ENCODE peak calls at places on chromosomes 7 and 10, in ten cellular contexts. One of them, this sample, is unnamed.

GRCh38 chr7:104894998-104895850 is 118.8 kb upstream of the KMT2E start:
- DNase-seq in WTC11: no peak
- DNase-seq in tibial artery: no peak
- DNase-seq in glutamatergic neuron: no peak
- DNase-seq in HFF-Myc: no peak
- DNase-seq in GM13977: no peak
- DNase-seq in heart right ventricle: no peak
- DNase-seq in osteocyte: no peak
- DNase-seq in B cell: no peak
- DNase-seq in breast epithelium: no peak
- DNase-seq in this sample: no peak

GRCh38 chr10:115163129-115163528 is 70.0 kb downstream of the ATRNL1 start:
- DNase-seq in WTC11: no peak
- DNase-seq in tibial artery: no peak
- DNase-seq in glutamatergic neuron: no peak
- DNase-seq in HFF-Myc: no peak
- DNase-seq in GM13977: no peak
- DNase-seq in heart right ventricle: no peak
- DNase-seq in osteocyte: no peak
- DNase-seq in B cell: no peak
- DNase-seq in breast epithelium: no peak
- DNase-seq in this sample: no peak

GRCh38 chr10:33749042-33749441 is 414.6 kb upstream of the NRP1 start:
- DNase-seq in WTC11: no peak
- DNase-seq in tibial artery: no peak
- DNase-seq in glutamatergic neuron: no peak
- DNase-seq in HFF-Myc: no peak
- DNase-seq in GM13977: no peak
- DNase-seq in heart right ventricle: no peak
- DNase-seq in osteocyte: no peak
- DNase-seq in B cell: no peak
- DNase-seq in breast epithelium: no peak
- DNase-seq in this sample: no peak

GRCh38 chr10:103499881-103500280 is 6.4 kb downstream of the NEURL1 start:
- DNase-seq in WTC11: no peak
- DNase-seq in tibial artery: no peak
- DNase-seq in glutamatergic neuron: no peak
- DNase-seq in HFF-Myc: no peak
- DNase-seq in GM13977: no peak
- DNase-seq in heart right ventricle: no peak
- DNase-seq in osteocyte: no peak
- DNase-seq in B cell: no peak
- DNase-seq in breast epithelium: no peak
- DNase-seq in this sample: no peak

GRCh38 chr10:96967847-96968246 is 135.7 kb downstream of the LCOR start:
- DNase-seq in WTC11: no peak
- DNase-seq in tibial artery: no peak
- DNase-seq in glutamatergic neuron: no peak
- DNase-seq in HFF-Myc: no peak
- DNase-seq in GM13977: no peak
- DNase-seq in heart right ventricle: no peak
- DNase-seq in osteocyte: no peak
- DNase-seq in B cell: no peak
- DNase-seq in breast epithelium: no peak
- DNase-seq in this sample: no peak

GRCh38 chr7:111835066-111835465 is 272.8 kb upstream of the IMMP2L start:
- DNase-seq in WTC11: no peak
- DNase-seq in tibial artery: no peak
- DNase-seq in glutamatergic neuron: no peak
- DNase-seq in HFF-Myc: peak; percentile 76
- DNase-seq in GM13977: no peak
- DNase-seq in heart right ventricle: no peak
- DNase-seq in osteocyte: no peak
- DNase-seq in B cell: no peak
- DNase-seq in breast epithelium: no peak
- DNase-seq in this sample: no peak

GRCh38 chr7:31335889-31336201 is 4.7 kb downstream of the NEUROD6 start:
- DNase-seq in WTC11: no peak
- DNase-seq in tibial artery: no peak
- DNase-seq in glutamatergic neuron: no peak
- DNase-seq in HFF-Myc: no peak
- DNase-seq in GM13977: no peak
- DNase-seq in heart right ventricle: no peak
- DNase-seq in osteocyte: no peak
- DNase-seq in B cell: no peak
- DNase-seq in breast epithelium: no peak
- DNase-seq in this sample: no peak

GRCh38 chr10:100984670-100985177 is 2.6 kb downstream of the MRPL43 start:
- DNase-seq in WTC11: no peak
- DNase-seq in tibial artery: no peak
- DNase-seq in glutamatergic neuron: no peak
- DNase-seq in HFF-Myc: no peak
- DNase-seq in GM13977: no peak
- DNase-seq in heart right ventricle: no peak
- DNase-seq in osteocyte: no peak
- DNase-seq in B cell: no peak
- DNase-seq in breast epithelium: no peak
- DNase-seq in this sample: no peak

DNA sequence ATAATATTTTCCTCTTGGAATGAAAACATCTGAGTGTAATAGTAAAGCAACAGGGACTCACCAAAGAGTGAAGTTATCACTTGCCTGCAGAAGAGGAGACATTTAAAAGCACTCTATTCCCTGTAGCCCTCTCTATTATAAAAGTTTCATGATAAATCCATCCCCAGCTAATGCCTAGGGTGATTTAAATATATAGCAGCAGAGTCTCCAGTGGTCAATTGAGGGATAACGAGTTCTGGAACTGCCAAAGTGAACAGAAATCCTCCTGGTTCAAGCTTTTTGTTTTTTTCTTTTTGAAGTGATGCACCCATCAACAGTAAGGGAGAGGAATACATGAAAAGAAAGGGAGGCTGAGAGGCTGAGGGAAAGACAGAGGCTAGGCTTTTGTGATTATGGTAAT is 87.3 kb downstream of the EVX1 start:
- DNase-seq in WTC11: no peak
- DNase-seq in tibial artery: no peak
- DNase-seq in glutamatergic neuron: no peak
- DNase-seq in HFF-Myc: no peak
- DNase-seq in GM13977: no peak
- DNase-seq in heart right ventricle: no peak
- DNase-seq in osteocyte: no peak
- DNase-seq in B cell: no peak
- DNase-seq in breast epithelium: no peak
- DNase-seq in this sample: no peak
- TF ChIP-seq CTCF in WTC11: no peak
- TF ChIP-seq CTCF in tibial artery: no peak
- TF ChIP-seq CTCF in glutamatergic neuron: peak; percentile 27
- TF ChIP-seq CTCF in HFF-Myc: peak; percentile 6
- TF ChIP-seq CTCF in GM13977: no peak
- TF ChIP-seq CTCF in heart right ventricle: no peak
- TF ChIP-seq CTCF in osteocyte: no peak
- TF ChIP-seq CTCF in B cell: no peak
- TF ChIP-seq CTCF in breast epithelium: no peak
- TF ChIP-seq CTCF in this sample: no peak

DNA sequence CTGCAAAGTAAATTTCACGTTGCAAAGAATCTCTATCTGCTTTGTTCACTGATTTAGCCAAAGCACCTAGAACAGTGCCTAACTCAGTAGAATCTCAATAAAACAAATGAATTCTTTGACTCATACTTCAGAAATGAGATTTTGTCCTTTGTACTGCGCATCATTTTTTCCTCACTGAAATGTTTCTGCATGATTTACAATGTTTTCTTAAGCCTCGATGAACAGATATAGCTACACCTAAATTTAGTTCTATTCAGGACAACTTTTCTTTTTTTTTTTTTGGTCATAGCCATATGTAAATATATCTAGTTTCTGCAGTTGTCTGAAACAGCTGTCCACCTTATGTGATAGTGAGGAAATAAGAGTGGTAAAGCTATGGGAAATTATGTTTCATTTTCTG is 15.3 kb downstream of the GNAT3 start:
- DNase-seq in WTC11: no peak
- DNase-seq in tibial artery: no peak
- DNase-seq in glutamatergic neuron: no peak
- DNase-seq in HFF-Myc: no peak
- DNase-seq in GM13977: no peak
- DNase-seq in heart right ventricle: no peak
- DNase-seq in osteocyte: no peak
- DNase-seq in B cell: no peak
- DNase-seq in breast epithelium: no peak
- DNase-seq in this sample: no peak
- TF ChIP-seq CTCF in WTC11: no peak
- TF ChIP-seq CTCF in tibial artery: no peak
- TF ChIP-seq CTCF in glutamatergic neuron: no peak
- TF ChIP-seq CTCF in HFF-Myc: no peak
- TF ChIP-seq CTCF in GM13977: no peak
- TF ChIP-seq CTCF in heart right ventricle: no peak
- TF ChIP-seq CTCF in osteocyte: no peak
- TF ChIP-seq CTCF in B cell: no peak
- TF ChIP-seq CTCF in breast epithelium: no peak
- TF ChIP-seq CTCF in this sample: no peak

GRCh38 chr7:142528608-142529408 is 220.5 kb upstream of the PRSS1 start:
- DNase-seq in WTC11: no peak
- DNase-seq in tibial artery: no peak
- DNase-seq in glutamatergic neuron: no peak
- DNase-seq in HFF-Myc: no peak
- DNase-seq in GM13977: no peak
- DNase-seq in heart right ventricle: no peak
- DNase-seq in osteocyte: no peak
- DNase-seq in B cell: no peak
- DNase-seq in breast epithelium: no peak
- DNase-seq in this sample: no peak

GRCh38 chr7:142519077-142519789 is 230.0 kb upstream of the PRSS1 start:
- DNase-seq in WTC11: no peak
- DNase-seq in tibial artery: no peak
- DNase-seq in glutamatergic neuron: no peak
- DNase-seq in HFF-Myc: no peak
- DNase-seq in GM13977: no peak
- DNase-seq in heart right ventricle: no peak
- DNase-seq in osteocyte: no peak
- DNase-seq in B cell: no peak
- DNase-seq in breast epithelium: no peak
- DNase-seq in this sample: no peak

GRCh38 chr7:142519790-142520078 is 229.5 kb upstream of the PRSS1 start:
- DNase-seq in WTC11: no peak
- DNase-seq in tibial artery: no peak
- DNase-seq in glutamatergic neuron: no peak
- DNase-seq in HFF-Myc: no peak
- DNase-seq in GM13977: no peak
- DNase-seq in heart right ventricle: no peak
- DNase-seq in osteocyte: no peak
- DNase-seq in B cell: no peak
- DNase-seq in breast epithelium: no peak
- DNase-seq in this sample: no peak

DNA sequence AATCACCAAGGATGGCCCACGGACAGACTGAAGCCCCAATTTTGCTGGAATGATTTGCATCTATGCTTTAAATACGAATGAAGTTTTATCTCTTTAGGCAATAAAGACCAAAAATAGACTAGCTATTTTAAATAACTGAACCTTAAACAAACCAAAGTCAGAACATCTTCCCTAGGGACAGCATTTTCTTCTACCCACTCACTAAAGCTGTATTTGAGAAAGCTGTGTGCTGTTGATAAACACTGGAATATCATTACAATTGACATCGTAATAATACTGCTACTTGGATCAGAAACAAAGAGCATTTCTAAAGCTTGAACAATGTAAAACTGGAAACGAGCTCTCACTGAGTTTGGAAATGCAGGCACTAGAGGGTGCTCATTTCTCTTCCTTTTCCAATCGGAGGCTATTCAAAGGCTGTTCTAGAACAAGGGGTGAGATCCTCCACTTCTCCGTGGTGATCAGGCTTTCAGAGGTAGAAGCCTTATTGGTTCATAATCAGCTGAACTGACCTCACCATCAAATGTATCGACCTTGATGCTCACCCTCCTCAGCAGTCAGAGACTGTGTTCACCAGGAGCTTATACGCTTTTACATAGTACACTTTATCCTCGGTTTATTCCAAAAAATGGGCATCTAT is 225.3 kb upstream of the PRSS1 start:
- DNase-seq in WTC11: no peak
- DNase-seq in tibial artery: no peak
- DNase-seq in glutamatergic neuron: no peak
- DNase-seq in HFF-Myc: no peak
- DNase-seq in GM13977: no peak
- DNase-seq in heart right ventricle: no peak
- DNase-seq in osteocyte: no peak
- DNase-seq in B cell: no peak
- DNase-seq in breast epithelium: no peak
- DNase-seq in this sample: no peak
- TF ChIP-seq CTCF in WTC11: no peak
- TF ChIP-seq CTCF in tibial artery: no peak
- TF ChIP-seq CTCF in glutamatergic neuron: no peak
- TF ChIP-seq CTCF in HFF-Myc: no peak
- TF ChIP-seq CTCF in GM13977: no peak
- TF ChIP-seq CTCF in heart right ventricle: no peak
- TF ChIP-seq CTCF in osteocyte: peak; percentile 40
- TF ChIP-seq CTCF in B cell: no peak
- TF ChIP-seq CTCF in breast epithelium: no peak
- TF ChIP-seq CTCF in this sample: no peak

GRCh38 chr7:4049202-4049601 is 632.9 kb upstream of the FOXK1 start:
- DNase-seq in WTC11: no peak
- DNase-seq in tibial artery: no peak
- DNase-seq in glutamatergic neuron: no peak
- DNase-seq in HFF-Myc: no peak
- DNase-seq in GM13977: no peak
- DNase-seq in heart right ventricle: no peak
- DNase-seq in osteocyte: peak; percentile 71
- DNase-seq in B cell: no peak
- DNase-seq in breast epithelium: no peak
- DNase-seq in this sample: no peak

GRCh38 chr7:4056552-4057288 is 625.4 kb upstream of the FOXK1 start:
- DNase-seq in WTC11: no peak
- DNase-seq in tibial artery: no peak
- DNase-seq in glutamatergic neuron: no peak
- DNase-seq in HFF-Myc: no peak
- DNase-seq in GM13977: no peak
- DNase-seq in heart right ventricle: no peak
- DNase-seq in osteocyte: peak; percentile 84
- DNase-seq in B cell: no peak
- DNase-seq in breast epithelium: no peak
- DNase-seq in this sample: no peak

GRCh38 chr7:4052126-4052525 is 630.0 kb upstream of the FOXK1 start:
- DNase-seq in WTC11: no peak
- DNase-seq in tibial artery: no peak
- DNase-seq in glutamatergic neuron: no peak
- DNase-seq in HFF-Myc: no peak
- DNase-seq in GM13977: no peak
- DNase-seq in heart right ventricle: no peak
- DNase-seq in osteocyte: peak; percentile 21
- DNase-seq in B cell: no peak
- DNase-seq in breast epithelium: no peak
- DNase-seq in this sample: no peak

GRCh38 chr7:4048336-4048735 is 633.8 kb upstream of the FOXK1 start:
- DNase-seq in WTC11: no peak
- DNase-seq in tibial artery: no peak
- DNase-seq in glutamatergic neuron: no peak
- DNase-seq in HFF-Myc: no peak
- DNase-seq in GM13977: no peak
- DNase-seq in heart right ventricle: no peak
- DNase-seq in osteocyte: peak; percentile 77
- DNase-seq in B cell: no peak
- DNase-seq in breast epithelium: no peak
- DNase-seq in this sample: no peak

DNA sequence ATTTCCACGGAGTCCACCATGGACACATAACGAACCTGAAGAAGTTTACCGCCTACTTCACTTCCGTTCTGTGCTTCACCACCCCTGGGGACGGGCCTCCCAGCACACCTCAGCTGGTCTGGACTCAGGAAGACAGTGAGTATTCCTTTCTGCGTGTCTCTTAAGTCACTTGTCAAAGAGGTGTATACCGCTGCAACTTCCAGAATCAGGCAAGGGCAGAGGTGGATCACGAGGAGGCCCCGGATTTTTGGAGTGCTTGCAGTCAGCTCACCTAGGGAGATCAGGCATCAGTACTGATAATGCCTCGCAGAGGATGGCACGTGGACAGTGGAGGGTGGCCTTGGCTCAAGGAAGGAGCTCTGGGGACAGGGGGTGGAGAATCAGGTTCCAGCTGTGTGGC is 630.4 kb upstream of the FOXK1 start:
- DNase-seq in WTC11: no peak
- DNase-seq in tibial artery: no peak
- DNase-seq in glutamatergic neuron: no peak
- DNase-seq in HFF-Myc: no peak
- DNase-seq in GM13977: no peak
- DNase-seq in heart right ventricle: no peak
- DNase-seq in osteocyte: peak; percentile 63
- DNase-seq in B cell: no peak
- DNase-seq in breast epithelium: no peak
- DNase-seq in this sample: no peak
- TF ChIP-seq CTCF in WTC11: no peak
- TF ChIP-seq CTCF in tibial artery: no peak
- TF ChIP-seq CTCF in glutamatergic neuron: no peak
- TF ChIP-seq CTCF in HFF-Myc: no peak
- TF ChIP-seq CTCF in GM13977: no peak
- TF ChIP-seq CTCF in heart right ventricle: no peak
- TF ChIP-seq CTCF in osteocyte: no peak
- TF ChIP-seq CTCF in B cell: no peak
- TF ChIP-seq CTCF in breast epithelium: no peak
- TF ChIP-seq CTCF in this sample: no peak